ENCODE peak calls at places on chromosomes 11 and 22, in four cellular contexts. J is small intestine, N is spleen, S is neuronal stem cell. I is an unnamed sample.
A peak's percentile ranks its signal among the peaks of the same experiment; 100 is the strongest.

GRCh38 chr22:29030618-29031235 is 30.9 kb downstream of the C22orf31 start:
- DNase-seq in S (peak; percentile 58), N (peak; percentile 80), J (peak; percentile 74), I (peak; percentile 85)

GRCh38 chr11:113701491-113701890 is 4.6 kb downstream of the TMPRSS5 start:
- DNase-seq in J (no peak), S (no peak), N (no peak), I (no peak)

GRCh38 chr11:20035701-20036601 is 124.3 kb downstream of the DBX1 start:
- DNase-seq in S (no peak), N (no peak), J (no peak), I (no peak)

GRCh38 chr11:102513869-102514268 is 16.7 kb downstream of the MMP7 start:
- DNase-seq in S (no peak), N (no peak), J (peak; percentile 74), I (no peak)

GRCh38 chr11:73240190-73240781 is 22.2 kb downstream of the P2RY2 start:
- DNase-seq in S (no peak), N (peak; percentile 66), J (no peak), I (no peak)

GRCh38 chr11:9160166-9160565 is 68.8 kb upstream of the SCUBE2 start:
- DNase-seq in N (no peak), S (no peak), J (no peak), I (no peak)

GRCh38 chr11:65856689-65857499 is 1.1 kb downstream of the CFL1 start:
- DNase-seq in N (peak; percentile 97), S (peak; percentile 50), J (peak; percentile 84), I (peak; percentile 90)

GRCh38 chr22:27089303-27089702 is 431.9 kb downstream of the MIAT start:
- DNase-seq in J (no peak), N (no peak), S (no peak), I (no peak)

GRCh38 chr11:44556735-44557409 is 8.6 kb upstream of the CD82 start:
- DNase-seq in N (peak; percentile 88), S (peak; percentile 43), J (peak; percentile 64), I (peak; percentile 77)

GRCh38 chr22:42688241-42688913 is 32.3 kb downstream of the A4GALT start:
- DNase-seq in N (no peak), J (peak; percentile 44), S (peak; percentile 38), I (peak; percentile 89)

GRCh38 chr11:121514401-121514981 is 61.7 kb upstream of the SORL1-AS1 start:
- DNase-seq in S (no peak), J (no peak), N (no peak), I (no peak)

GRCh38 chr22:19579113-19579811 is 55.1 kb upstream of the CLDN5 start:
- DNase-seq in N (no peak), J (no peak), S (no peak), I (no peak)

DNA sequence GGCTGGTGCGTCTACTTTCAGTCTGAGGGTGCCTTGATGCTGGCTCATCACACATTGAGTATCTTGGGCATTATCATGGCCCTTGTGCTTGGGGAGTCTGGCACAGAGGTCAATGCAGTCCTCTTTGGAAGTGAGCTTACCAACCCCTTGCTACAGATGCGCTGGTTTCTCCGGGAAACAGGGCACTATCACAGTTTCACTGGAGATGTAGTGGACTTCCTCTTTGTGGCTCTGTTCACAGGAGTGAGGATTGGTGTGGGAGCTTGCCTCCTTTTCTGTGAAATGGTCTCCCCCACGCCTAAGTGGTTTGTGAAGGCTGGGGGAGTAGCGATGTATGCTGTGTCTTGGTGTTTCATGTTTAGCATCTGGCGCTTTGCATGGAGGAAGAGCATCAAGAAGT is 4.9 kb downstream of the TLCD5 start:
- DNase-seq in S (no peak), N (no peak), J (no peak), I (no peak)
- H3K4me1 ChIP-seq in S (peaks cover under 1% of the 10 kb centered on the region), N (peaks cover 37% of the 10 kb centered on the region), J (peaks cover 10% of the 10 kb centered on the region), I (peaks cover 20% of the 10 kb centered on the region)

DNA sequence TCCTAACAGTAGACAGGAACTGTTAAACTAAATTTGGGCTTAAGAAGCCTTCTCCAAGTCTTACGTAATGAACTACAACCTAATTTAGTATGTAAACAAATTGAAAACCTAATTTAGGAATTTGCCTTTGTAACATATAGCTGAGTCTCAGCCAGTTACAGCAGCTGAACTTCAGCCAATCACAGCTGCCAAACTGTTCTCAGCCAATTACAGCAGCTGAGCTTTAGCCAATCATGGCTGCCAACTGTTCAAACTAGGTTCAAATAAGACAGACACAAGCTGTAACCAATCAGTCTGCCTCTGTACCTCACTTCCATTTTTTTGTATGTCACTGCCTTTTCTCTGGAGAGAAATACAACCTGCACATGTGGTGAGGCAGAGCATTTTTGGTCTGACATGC is 95.0 kb upstream of the CD44 start:
- DNase-seq in N (no peak), S (no peak), J (no peak), I (peak; percentile 23)
- H3K4me1 ChIP-seq in N (peaks cover 92% of the 10 kb centered on the region), S (no peaks in the 10 kb centered on the region), J (peaks cover 2% of the 10 kb centered on the region), I (no peaks in the 10 kb centered on the region)

GRCh38 chr11:69301033-69301490 is 7.1 kb downstream of the MYEOV start:
- DNase-seq in S (no peak), N (no peak), J (no peak), I (no peak)
- H3K4me1 ChIP-seq in S (peaks cover 12% of the 10 kb centered on the region), N (peaks cover 76% of the 10 kb centered on the region), J (peaks cover 33% of the 10 kb centered on the region), I (peaks cover 3% of the 10 kb centered on the region)

GRCh38 chr11:62535802-62536201 is 10.8 kb downstream of the AHNAK start:
- DNase-seq in N (no peak), J (peak; percentile 31), S (no peak), I (no peak)
- H3K4me1 ChIP-seq in N (peaks cover 49% of the 10 kb centered on the region), J (peaks cover 22% of the 10 kb centered on the region), S (peaks cover 13% of the 10 kb centered on the region), I (peaks cover 31% of the 10 kb centered on the region)

DNA sequence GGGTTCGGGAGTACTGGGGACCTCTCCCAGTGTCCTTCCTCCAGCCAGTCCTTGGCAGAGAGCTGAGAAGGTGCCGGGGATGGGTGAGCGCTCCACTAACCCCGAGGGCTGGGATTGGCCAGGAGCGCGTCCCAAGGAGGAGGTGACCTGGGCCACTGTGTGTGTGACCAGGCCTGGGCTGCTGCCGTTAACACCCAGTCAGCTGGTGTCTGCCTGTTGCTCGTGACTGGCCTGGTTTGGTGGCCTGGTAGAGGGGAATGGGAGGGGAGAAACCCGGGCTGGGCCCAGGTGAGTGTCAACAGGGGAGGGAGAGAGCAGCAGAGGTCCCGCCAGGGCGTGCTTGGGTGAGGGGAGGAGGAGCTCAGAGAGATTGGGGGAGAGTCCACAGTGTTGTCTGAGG is 29.9 kb upstream of the GRAMD4 start:
- DNase-seq in N (peak; percentile 76), S (no peak), J (no peak), I (no peak)
- H3K4me1 ChIP-seq in N (peaks cover 99% of the 10 kb centered on the region), S (peaks cover 9% of the 10 kb centered on the region), J (peaks cover 13% of the 10 kb centered on the region), I (peaks cover 8% of the 10 kb centered on the region)

DNA sequence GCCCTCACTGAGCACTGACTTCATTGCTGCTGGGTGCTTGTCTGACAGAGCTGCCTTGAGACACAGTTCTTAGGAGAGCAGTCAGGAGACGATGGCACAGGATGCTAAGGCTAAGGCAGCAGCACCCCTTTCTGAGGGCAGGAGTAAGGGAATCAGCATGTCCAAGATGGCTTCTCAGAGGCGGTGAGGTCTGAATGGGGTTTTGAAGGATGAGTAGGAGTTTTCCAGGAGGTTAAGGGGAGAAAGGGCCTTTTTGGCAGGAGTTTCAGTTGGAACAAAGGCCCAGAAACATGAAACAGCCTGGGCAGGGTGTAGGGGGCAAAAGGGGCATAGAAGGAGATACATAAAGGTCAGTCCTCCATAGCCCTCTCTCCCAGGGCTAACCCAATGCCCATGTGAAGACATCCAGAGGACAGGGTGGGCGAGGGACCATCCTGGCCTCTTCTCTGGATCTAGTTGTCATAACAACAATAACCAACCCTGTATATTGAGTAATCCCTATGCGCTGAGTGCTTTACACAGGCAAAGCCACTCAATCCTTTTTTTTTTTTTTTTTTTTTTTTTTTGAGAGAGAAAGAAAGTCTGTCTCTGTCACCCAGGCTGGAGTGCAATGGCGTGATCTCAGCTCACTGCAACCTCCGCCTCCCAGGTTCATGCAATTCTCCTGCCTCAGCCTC is 19.0 kb downstream of the CYTH4 start:
- DNase-seq in J (no peak), S (no peak), N (no peak), I (no peak)
- H3K4me1 ChIP-seq in J (no peaks in the 10 kb centered on the region), S (peaks cover 1% of the 10 kb centered on the region), N (peaks cover 100% of the 10 kb centered on the region), I (peaks cover 4% of the 10 kb centered on the region)

I was measured in testis.